ENCODE peak calls at places on chromosome 9, in eight cellular contexts. One of them, this sample, is unnamed. For H3K27me3, the result is how much of the 10 kb centered on the place peaks cover.

GRCh38 chr9:130262061-130262745 is 3.4 kb upstream of the HMCN2 start:
- DNase-seq in adrenal gland: no peak
- DNase-seq in ascending aorta: no peak
- DNase-seq in breast epithelium: no peak
- DNase-seq in CD8-positive, alpha-beta T cell: no peak
- DNase-seq in tibial artery: peak
- DNase-seq in keratinocyte: no peak
- DNase-seq in ovary: no peak
- DNase-seq in this sample: no peak

GRCh38 chr9:91245432-91246313 is 116.0 kb downstream of the AUH start:
- DNase-seq in adrenal gland: no peak
- DNase-seq in tibial artery: no peak
- DNase-seq in ovary: no peak
- DNase-seq in ascending aorta: no peak
- DNase-seq in keratinocyte: no peak
- DNase-seq in CD8-positive, alpha-beta T cell: no peak
- DNase-seq in breast epithelium: no peak
- DNase-seq in this sample: no peak

GRCh38 chr9:72575673-72576072 is 54.3 kb downstream of the TMC1 start:
- DNase-seq in CD8-positive, alpha-beta T cell: no peak
- DNase-seq in ascending aorta: no peak
- DNase-seq in keratinocyte: no peak
- DNase-seq in ovary: no peak
- DNase-seq in adrenal gland: no peak
- DNase-seq in tibial artery: no peak
- DNase-seq in breast epithelium: no peak
- DNase-seq in this sample: no peak

GRCh38 chr9:98215821-98216220 is 23.4 kb upstream of the CORO2A start:
- DNase-seq in adrenal gland: peak
- DNase-seq in keratinocyte: no peak
- DNase-seq in breast epithelium: no peak
- DNase-seq in ascending aorta: no peak
- DNase-seq in tibial artery: no peak
- DNase-seq in ovary: no peak
- DNase-seq in CD8-positive, alpha-beta T cell: no peak
- DNase-seq in this sample: no peak

GRCh38 chr9:89842267-89842768 is 237.5 kb downstream of the GADD45G start:
- DNase-seq in ascending aorta: no peak
- DNase-seq in adrenal gland: no peak
- DNase-seq in breast epithelium: no peak
- DNase-seq in CD8-positive, alpha-beta T cell: no peak
- DNase-seq in keratinocyte: no peak
- DNase-seq in ovary: no peak
- DNase-seq in tibial artery: no peak
- DNase-seq in this sample: no peak

GRCh38 chr9:73034962-73035361 is 82.1 kb upstream of the ALDH1A1 start:
- DNase-seq in keratinocyte: no peak
- DNase-seq in breast epithelium: no peak
- DNase-seq in CD8-positive, alpha-beta T cell: no peak
- DNase-seq in ascending aorta: no peak
- DNase-seq in adrenal gland: no peak
- DNase-seq in ovary: no peak
- DNase-seq in tibial artery: no peak
- DNase-seq in this sample: no peak

GRCh38 chr9:15401266-15401665 is 21.4 kb upstream of the SNAPC3 start:
- DNase-seq in CD8-positive, alpha-beta T cell: no peak
- DNase-seq in adrenal gland: no peak
- DNase-seq in ovary: no peak
- DNase-seq in keratinocyte: no peak
- DNase-seq in ascending aorta: no peak
- DNase-seq in tibial artery: peak
- DNase-seq in breast epithelium: no peak
- DNase-seq in this sample: no peak

GRCh38 chr9:113480612-113481011 is 17.1 kb downstream of the RGS3 start:
- DNase-seq in ovary: no peak
- DNase-seq in adrenal gland: no peak
- DNase-seq in breast epithelium: no peak
- DNase-seq in tibial artery: no peak
- DNase-seq in keratinocyte: no peak
- DNase-seq in ascending aorta: no peak
- DNase-seq in CD8-positive, alpha-beta T cell: no peak
- DNase-seq in this sample: no peak

GRCh38 chr9:81522721-81523551 is 166.4 kb downstream of the TLE1 start:
- DNase-seq in CD8-positive, alpha-beta T cell: no peak
- DNase-seq in ascending aorta: no peak
- DNase-seq in keratinocyte: peak
- DNase-seq in breast epithelium: no peak
- DNase-seq in ovary: no peak
- DNase-seq in adrenal gland: peak
- DNase-seq in tibial artery: no peak
- DNase-seq in this sample: peak

GRCh38 chr9:70091553-70091952 is 47.9 kb downstream of the MAMDC2 start:
- DNase-seq in tibial artery: no peak
- DNase-seq in ovary: no peak
- DNase-seq in ascending aorta: no peak
- DNase-seq in keratinocyte: no peak
- DNase-seq in CD8-positive, alpha-beta T cell: no peak
- DNase-seq in breast epithelium: no peak
- DNase-seq in adrenal gland: no peak
- DNase-seq in this sample: no peak

GRCh38 chr9:101977614-101978210 is 239.3 kb upstream of the GRIN3A start:
- DNase-seq in ascending aorta: no peak
- DNase-seq in breast epithelium: no peak
- DNase-seq in keratinocyte: no peak
- DNase-seq in ovary: no peak
- DNase-seq in CD8-positive, alpha-beta T cell: no peak
- DNase-seq in tibial artery: no peak
- DNase-seq in adrenal gland: no peak
- DNase-seq in this sample: peak

GRCh38 chr9:123620258-123620657 is 264.3 kb downstream of the CRB2 start:
- DNase-seq in ovary: no peak
- DNase-seq in ascending aorta: no peak
- DNase-seq in adrenal gland: no peak
- DNase-seq in breast epithelium: no peak
- DNase-seq in keratinocyte: no peak
- DNase-seq in CD8-positive, alpha-beta T cell: no peak
- DNase-seq in tibial artery: no peak
- DNase-seq in this sample: no peak

GRCh38 chr9:129058965-129059795 is 21.7 kb upstream of the DOLPP1 start:
- DNase-seq in keratinocyte: no peak
- DNase-seq in CD8-positive, alpha-beta T cell: no peak
- DNase-seq in ovary: no peak
- DNase-seq in breast epithelium: no peak
- DNase-seq in tibial artery: no peak
- DNase-seq in ascending aorta: no peak
- DNase-seq in adrenal gland: no peak
- DNase-seq in this sample: no peak

GRCh38 chr9:112078432-112078831 is 96.7 kb downstream of the SUSD1 start:
- DNase-seq in ascending aorta: no peak
- DNase-seq in ovary: no peak
- DNase-seq in tibial artery: no peak
- DNase-seq in keratinocyte: no peak
- DNase-seq in adrenal gland: peak
- DNase-seq in CD8-positive, alpha-beta T cell: no peak
- DNase-seq in breast epithelium: no peak
- DNase-seq in this sample: peak

GRCh38 chr9:107222020-107222522 is 61.0 kb upstream of the RAD23B start:
- DNase-seq in adrenal gland: no peak
- DNase-seq in tibial artery: no peak
- DNase-seq in keratinocyte: no peak
- DNase-seq in ovary: no peak
- DNase-seq in breast epithelium: no peak
- DNase-seq in ascending aorta: no peak
- DNase-seq in CD8-positive, alpha-beta T cell: no peak
- DNase-seq in this sample: no peak

GRCh38 chr9:93132287-93132927 is 1.6 kb downstream of the NINJ1 start:
- DNase-seq in keratinocyte: no peak
- DNase-seq in adrenal gland: peak
- DNase-seq in tibial artery: peak
- DNase-seq in ovary: peak
- DNase-seq in breast epithelium: peak
- DNase-seq in ascending aorta: no peak
- DNase-seq in CD8-positive, alpha-beta T cell: no peak
- DNase-seq in this sample: no peak

GRCh38 chr9:69745716-69746538 is 13.9 kb downstream of the PTAR1 start:
- DNase-seq in tibial artery: no peak
- DNase-seq in ascending aorta: no peak
- DNase-seq in keratinocyte: no peak
- DNase-seq in adrenal gland: no peak
- DNase-seq in ovary: no peak
- DNase-seq in CD8-positive, alpha-beta T cell: no peak
- DNase-seq in breast epithelium: no peak
- DNase-seq in this sample: no peak

GRCh38 chr9:109918359-109919163 is 138.6 kb downstream of the PALM2AKAP2 start:
- DNase-seq in keratinocyte: no peak
- DNase-seq in ascending aorta: no peak
- DNase-seq in breast epithelium: no peak
- DNase-seq in adrenal gland: no peak
- DNase-seq in tibial artery: no peak
- DNase-seq in ovary: no peak
- DNase-seq in CD8-positive, alpha-beta T cell: no peak
- DNase-seq in this sample: peak
- H3K4me3 ChIP-seq in keratinocyte: no peak
- H3K4me3 ChIP-seq in ascending aorta: no peak
- H3K4me3 ChIP-seq in breast epithelium: no peak
- H3K4me3 ChIP-seq in adrenal gland: no peak
- H3K4me3 ChIP-seq in tibial artery: no peak
- H3K4me3 ChIP-seq in ovary: no peak
- H3K4me3 ChIP-seq in CD8-positive, alpha-beta T cell: no peak
- H3K4me3 ChIP-seq in this sample: peak

DNA sequence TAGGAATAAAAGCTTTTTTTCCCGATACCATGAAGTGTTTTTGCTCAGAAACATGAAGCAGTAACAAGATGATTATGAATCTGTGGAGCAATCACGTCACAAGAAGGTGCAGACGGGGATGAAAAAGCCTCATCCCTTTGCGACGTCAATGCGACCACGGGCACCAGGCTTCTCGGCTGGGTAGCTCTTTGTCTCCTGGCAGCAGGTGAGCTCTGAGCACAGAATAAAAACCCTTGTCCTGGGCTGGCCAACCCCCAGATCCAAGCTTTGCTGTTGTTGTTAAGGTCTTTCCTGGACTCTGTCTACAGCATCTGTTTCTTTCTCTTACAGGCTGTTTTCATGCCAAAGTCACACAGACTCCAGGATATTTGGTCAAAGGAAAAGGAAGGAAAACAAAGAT is 113.8 kb downstream of the ANKRD18B start:
- DNase-seq in ascending aorta: no peak
- DNase-seq in CD8-positive, alpha-beta T cell: no peak
- DNase-seq in keratinocyte: no peak
- DNase-seq in tibial artery: no peak
- DNase-seq in ovary: no peak
- DNase-seq in adrenal gland: no peak
- DNase-seq in breast epithelium: no peak
- DNase-seq in this sample: peak
- H3K27me3 ChIP-seq in ascending aorta: under half
- H3K27me3 ChIP-seq in CD8-positive, alpha-beta T cell: under half
- H3K27me3 ChIP-seq in keratinocyte: under half
- H3K27me3 ChIP-seq in tibial artery: under half
- H3K27me3 ChIP-seq in ovary: under half
- H3K27me3 ChIP-seq in adrenal gland: under half
- H3K27me3 ChIP-seq in breast epithelium: under half
- H3K27me3 ChIP-seq in this sample: under half

GRCh38 chr9:708182-708555 is 133.3 kb upstream of the DMRT1 start:
- DNase-seq in CD8-positive, alpha-beta T cell: no peak
- DNase-seq in keratinocyte: no peak
- DNase-seq in ascending aorta: no peak
- DNase-seq in ovary: no peak
- DNase-seq in tibial artery: no peak
- DNase-seq in adrenal gland: no peak
- DNase-seq in breast epithelium: no peak
- DNase-seq in this sample: peak
- H3K4me3 ChIP-seq in CD8-positive, alpha-beta T cell: no peak
- H3K4me3 ChIP-seq in keratinocyte: no peak
- H3K4me3 ChIP-seq in ascending aorta: peak
- H3K4me3 ChIP-seq in ovary: peak
- H3K4me3 ChIP-seq in tibial artery: peak
- H3K4me3 ChIP-seq in adrenal gland: peak
- H3K4me3 ChIP-seq in breast epithelium: peak
- H3K4me3 ChIP-seq in this sample: peak

GRCh38 chr9:137724114-137724445 is 105.3 kb downstream of the EHMT1 start:
- DNase-seq in ascending aorta: no peak
- DNase-seq in ovary: no peak
- DNase-seq in keratinocyte: no peak
- DNase-seq in tibial artery: no peak
- DNase-seq in CD8-positive, alpha-beta T cell: no peak
- DNase-seq in adrenal gland: no peak
- DNase-seq in breast epithelium: no peak
- DNase-seq in this sample: no peak
- H3K27me3 ChIP-seq in ascending aorta: under half
- H3K27me3 ChIP-seq in ovary: under half
- H3K27me3 ChIP-seq in keratinocyte: under half
- H3K27me3 ChIP-seq in tibial artery: under half
- H3K27me3 ChIP-seq in CD8-positive, alpha-beta T cell: under half
- H3K27me3 ChIP-seq in adrenal gland: under half
- H3K27me3 ChIP-seq in breast epithelium: under half
- H3K27me3 ChIP-seq in this sample: under half